ENCODE peak calls at places on chromosomes 6 and 20, in four cellular contexts. X is left ventricle myocardium inferior; E is astrocyte of the spinal cord; Q is CD8-positive, alpha-beta T cell. B is an unnamed sample.

GRCh38 chr20:51636123-51636522 is 93.6 kb upstream of the NFATC2 start:
- DNase-seq in X (no peak), E (no peak), Q (no peak), B (no peak)

GRCh38 chr6:34391711-34392496 is 565 bp downstream of the NUDT3 start:
- DNase-seq in X (peak; percentile 62), E (peak; percentile 55), Q (peak; percentile 54), B (peak; percentile 64)

GRCh38 chr20:5835870-5836269 is 85.7 kb downstream of the SHLD1 start:
- DNase-seq in X (no peak), E (peak; percentile 75), Q (no peak), B (no peak)

GRCh38 chr20:19661717-19662637 is 96.1 kb upstream of the RIN2 start:
- DNase-seq in X (peak; percentile 36), E (peak; percentile 82), Q (peak; percentile 43), B (peak; percentile 40)

GRCh38 chr20:37565134-37565811 is 37.6 kb upstream of the BLCAP start:
- DNase-seq in X (no peak), E (no peak), Q (no peak), B (no peak)

GRCh38 chr6:161169060-161169459 is 104.8 kb downstream of the AGPAT4 start:
- DNase-seq in X (no peak), E (peak; percentile 28), Q (no peak), B (no peak)

GRCh38 chr6:33433560-33434191 is 13.8 kb downstream of the SYNGAP1 start:
- DNase-seq in X (no peak), E (peak; percentile 43), Q (no peak), B (peak; percentile 37)

GRCh38 chr6:21305827-21306469 is 287.6 kb upstream of the SOX4 start:
- DNase-seq in X (no peak), E (peak; percentile 35), Q (no peak), B (no peak)

GRCh38 chr6:64984947-64985346 is 722.1 kb downstream of the EYS start:
- DNase-seq in X (no peak), E (no peak), Q (no peak), B (no peak)

GRCh38 chr20:38725959-38726848 is 1.9 kb downstream of the SLC32A1 start:
- DNase-seq in X (no peak), E (no peak), Q (peak; percentile 44), B (no peak)

GRCh38 chr6:105136433-105137350 is 43.1 kb downstream of the POPDC3 start:
- DNase-seq in X (peak; percentile 73), E (peak; percentile 65), Q (no peak), B (peak; percentile 88)
- TF ChIP-seq CTCF in X (peak; percentile 55), E (no peak), Q (no peak), B (peak; percentile 20)

GRCh38 chr6:38723783-38724182 is 8.7 kb downstream of the DNAH8 start:
- DNase-seq in X (no peak), E (no peak), Q (no peak), B (no peak)
- TF ChIP-seq CTCF in X (no peak), E (no peak), Q (no peak), B (no peak)

GRCh38 chr20:33262658-33263065 is 20.4 kb upstream of the BPIFB1 start:
- DNase-seq in X (no peak), E (peak; percentile 37), Q (no peak), B (no peak)
- TF ChIP-seq CTCF in X (peak; percentile 49), E (peak; percentile 75), Q (no peak), B (no peak)

DNA sequence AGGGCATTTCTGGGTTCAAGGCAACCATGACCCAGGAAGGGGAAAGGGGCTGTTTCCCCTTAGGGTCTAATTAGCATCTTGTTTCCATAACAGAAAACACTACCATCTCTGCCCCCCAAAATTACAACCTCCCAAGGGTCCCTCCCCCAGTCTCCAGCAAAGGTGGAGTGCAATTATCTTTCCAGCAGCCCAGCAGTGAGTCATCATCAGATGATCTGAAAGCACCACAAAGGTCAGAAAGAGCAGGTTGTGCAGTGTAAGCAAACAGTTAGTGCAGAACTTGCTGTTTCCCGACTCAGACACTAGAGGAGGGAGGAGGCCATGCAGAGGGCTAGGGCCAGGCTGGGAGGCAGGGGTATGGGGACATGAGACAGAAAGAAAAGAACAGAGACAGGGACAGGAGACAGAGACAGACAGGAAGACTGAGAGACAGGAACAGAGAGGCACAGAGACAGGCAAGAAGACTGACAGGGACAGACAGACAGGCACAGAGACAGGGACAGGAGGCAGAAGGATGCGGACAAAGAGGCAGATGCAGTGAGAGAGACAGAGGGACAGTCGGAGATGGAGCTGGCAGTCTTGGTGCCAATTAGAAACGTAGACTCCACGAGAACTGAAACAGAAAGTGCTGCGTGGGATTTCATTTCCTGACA is 62.5 kb downstream of the PYGB start:
- DNase-seq in X (no peak), E (peak; percentile 87), Q (peak; percentile 48), B (no peak)
- TF ChIP-seq CTCF in X (peak; percentile 45), E (peak; percentile 82), Q (no peak), B (no peak)

GRCh38 chr6:73451166-73452106 is 661 bp downstream of the CGAS start:
- DNase-seq in X (peak; percentile 32), E (peak; percentile 38), Q (peak; percentile 49), B (peak; percentile 41)
- TF ChIP-seq CTCF in X (no peak), E (no peak), Q (no peak), B (no peak)

GRCh38 chr6:30100585-30101422 is 12.1 kb downstream of the TRIM31 start:
- DNase-seq in X (peak; percentile 19), E (no peak), Q (no peak), B (peak; percentile 70)
- TF ChIP-seq CTCF in X (no peak), E (no peak), Q (no peak), B (no peak)

GRCh38 chr6:117352466-117353081 is 73.2 kb downstream of the ROS1 start:
- DNase-seq in X (no peak), E (peak; percentile 45), Q (no peak), B (no peak)
- TF ChIP-seq CTCF in X (peak; percentile 58), E (peak; percentile 62), Q (peak; percentile 33), B (no peak)

B was measured in heart left ventricle.